ENCODE peak calls at places on chromosomes 5 and 9, in seven cellular contexts. M, X, Z, H, W, A and S are unnamed samples. For H3K9me3, the result is how much of the 10 kb centered on the place peaks cover.

GRCh38 chr9:105697871-105698270 is 3.5 kb downstream of the TMEM38B start:
- DNase-seq in Z (peak), A (no peak), M (no peak), X (no peak), W (no peak), H (no peak), S (no peak)

GRCh38 chr5:169258372-169259000 is 42.5 kb downstream of the SLIT3 start:
- DNase-seq in Z (no peak), H (no peak), X (no peak), A (no peak), W (no peak), M (no peak), S (no peak)

GRCh38 chr9:4678679-4679267 is 596 bp upstream of the CDC37L1 start:
- DNase-seq in H (no peak), M (no peak), W (no peak), A (no peak), Z (peak), X (no peak), S (no peak)

GRCh38 chr5:51678335-51678734 is 295.1 kb downstream of the ISL1 start:
- DNase-seq in Z (no peak), H (no peak), M (no peak), X (no peak), A (no peak), W (no peak), S (no peak)

GRCh38 chr5:88885043-88885442 is 2.1 kb upstream of the MEF2C start:
- DNase-seq in H (no peak), W (no peak), M (no peak), A (no peak), X (no peak), Z (no peak), S (no peak)

GRCh38 chr5:145316282-145316681 is 518.9 kb downstream of the PRELID2 start:
- DNase-seq in M (no peak), W (no peak), X (no peak), H (no peak), A (no peak), Z (no peak), S (no peak)

GRCh38 chr9:120922404-120923173 is 4.0 kb downstream of the TRAF1 start:
- DNase-seq in H (no peak), Z (no peak), A (no peak), X (no peak), M (no peak), W (no peak), S (no peak)

GRCh38 chr9:112753725-112754124 is 3.2 kb downstream of the SNX30 start:
- DNase-seq in A (no peak), W (no peak), M (no peak), X (no peak), Z (peak), H (no peak), S (no peak)

GRCh38 chr9:70868661-70869652 is 252.5 kb downstream of the TRPM3 start:
- DNase-seq in H (no peak), X (peak), W (no peak), A (no peak), Z (no peak), M (no peak), S (no peak)

GRCh38 chr5:78328585-78329173 is 31.7 kb upstream of the SCAMP1 start:
- DNase-seq in M (no peak), H (no peak), A (no peak), W (no peak), Z (peak), X (no peak), S (no peak)

GRCh38 chr5:32298056-32298420 is 14.7 kb downstream of the MTMR12 start:
- DNase-seq in W (no peak), X (no peak), H (no peak), M (no peak), A (no peak), Z (no peak), S (no peak)

GRCh38 chr5:100667021-100667671 is 132.0 kb downstream of the FAM174A start:
- DNase-seq in X (no peak), Z (peak), H (no peak), A (no peak), M (no peak), W (no peak), S (no peak)

GRCh38 chr9:84140535-84141101 is 160.0 kb downstream of the RMI1 start:
- DNase-seq in X (no peak), A (peak), H (no peak), W (peak), M (no peak), Z (peak), S (no peak)

GRCh38 chr5:126780165-126780827 is 3.4 kb downstream of the LMNB1 start:
- DNase-seq in X (no peak), Z (peak), M (no peak), W (no peak), H (peak), A (peak), S (no peak)

GRCh38 chr5:67416133-67416937 is 219.7 kb upstream of the CD180 start:
- DNase-seq in X (peak), M (no peak), A (no peak), W (no peak), H (no peak), Z (no peak), S (no peak)

GRCh38 chr5:27403248-27403882 is 365.0 kb upstream of the CDH9 start:
- DNase-seq in H (no peak), M (no peak), X (no peak), W (no peak), A (no peak), Z (no peak), S (no peak)

GRCh38 chr9:14294659-14295058 is 19.3 kb downstream of the NFIB start:
- DNase-seq in W (no peak), M (no peak), Z (no peak), H (no peak), X (no peak), A (no peak), S (no peak)

GRCh38 chr5:158390556-158390955 is 531.6 kb upstream of the CLINT1 start:
- DNase-seq in H (no peak), A (no peak), W (no peak), X (no peak), Z (peak), M (no peak), S (no peak)

GRCh38 chr5:161925960-161926359 is 78.0 kb downstream of the GABRA1 start:
- DNase-seq in W (no peak), X (no peak), H (no peak), M (no peak), Z (no peak), A (no peak), S (no peak)

GRCh38 chr9:30796806-30797205 is 1587.6 kb upstream of the ACO1 start:
- DNase-seq in W (no peak), M (no peak), Z (no peak), H (no peak), X (no peak), A (no peak), S (no peak)

GRCh38 chr9:136088481-136088938 is 6.6 kb downstream of the NACC2 start:
- DNase-seq in H (no peak), M (no peak), W (no peak), A (no peak), Z (no peak), X (no peak), S (no peak)

GRCh38 chr9:82681809-82682208 is 381.1 kb downstream of the RASEF start:
- DNase-seq in M (no peak), W (no peak), X (no peak), A (no peak), H (no peak), Z (no peak), S (no peak)

GRCh38 chr9:108272350-108272899 is 583.4 kb downstream of the ACTL7B start:
- DNase-seq in W (no peak), Z (peak), A (no peak), H (no peak), M (peak), X (peak), S (no peak)

GRCh38 chr5:139481122-139481533 is 1.4 kb downstream of the STING1 start:
- DNase-seq in W (peak), H (peak), Z (no peak), A (no peak), X (no peak), M (no peak), S (no peak)

GRCh38 chr5:90153031-90153430 is 256.5 kb downstream of the CETN3 start:
- DNase-seq in Z (no peak), W (no peak), M (no peak), H (no peak), X (no peak), A (no peak), S (no peak)

GRCh38 chr9:110016340-110016739 is 191.6 kb downstream of the C9orf152 start:
- DNase-seq in A (no peak), W (no peak), X (no peak), Z (peak), M (no peak), H (no peak), S (no peak)

GRCh38 chr9:21317956-21318923 is 13.1 kb upstream of the IFNA5 start:
- DNase-seq in W (no peak), M (no peak), H (no peak), A (no peak), X (no peak), Z (peak), S (no peak)

GRCh38 chr5:118681655-118682054 is 306.7 kb downstream of the DTWD2 start:
- DNase-seq in X (no peak), H (no peak), A (no peak), Z (no peak), W (no peak), M (no peak), S (no peak)

GRCh38 chr9:85248514-85249312 is 493.0 kb downstream of the AGTPBP1 start:
- DNase-seq in A (no peak), M (no peak), W (no peak), H (no peak), Z (no peak), X (no peak), S (no peak)

GRCh38 chr5:111225926-111226325 is 1.7 kb downstream of the CAMK4 start:
- DNase-seq in A (no peak), H (no peak), X (no peak), M (no peak), Z (no peak), W (no peak), S (no peak)

GRCh38 chr5:157279605-157280239 is 13.8 kb downstream of the CYFIP2 start:
- DNase-seq in H (no peak), X (no peak), Z (no peak), M (no peak), A (no peak), W (no peak), S (no peak)

DNA sequence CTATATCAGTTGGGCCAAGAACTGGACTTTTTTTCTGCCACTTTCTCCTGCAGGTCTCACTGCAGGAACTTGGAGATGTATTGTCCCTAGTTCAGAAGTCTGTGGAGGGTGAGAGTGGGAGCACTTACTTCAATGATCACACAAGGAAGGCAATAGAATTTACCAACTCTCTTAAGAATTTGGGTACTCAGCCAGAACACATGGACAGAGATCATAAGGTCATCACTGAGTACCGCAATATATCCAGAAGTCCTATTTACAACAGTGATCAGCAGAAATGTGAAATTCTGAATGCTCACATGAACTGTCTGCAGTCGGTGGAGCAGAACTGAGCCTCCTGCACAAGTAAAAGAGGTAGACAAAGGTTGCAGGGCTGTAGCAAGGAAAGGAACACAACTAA is 101.0 kb downstream of the FAM114A2 start:
- DNase-seq in A (no peak), W (no peak), M (no peak), X (no peak), Z (no peak), H (no peak), S (no peak)
- H3K9me3 ChIP-seq in A (under half), W (under half), M (half or more), X (half or more), Z (under half), H (under half), S (under half)

GRCh38 chr5:172008689-172009141 is 2.3 kb upstream of the FBXW11 start:
- DNase-seq in W (no peak), Z (no peak), H (no peak), M (no peak), X (peak), A (no peak), S (no peak)

GRCh38 chr5:172007795-172008465 is 1.5 kb upstream of the FBXW11 start:
- DNase-seq in Z (peak), M (no peak), W (peak), X (no peak), A (no peak), H (no peak), S (no peak)

GRCh38 chr5:172009536-172010270 is 3.3 kb upstream of the FBXW11 start:
- DNase-seq in X (no peak), A (no peak), M (no peak), Z (no peak), H (no peak), W (no peak), S (no peak)

GRCh38 chr5:172007153-172007794 is 836 bp upstream of the FBXW11 start:
- DNase-seq in M (no peak), W (no peak), Z (peak), X (no peak), H (no peak), A (no peak), S (no peak)

GRCh38 chr5:172010278-172010677 is 3.8 kb upstream of the FBXW11 start:
- DNase-seq in A (no peak), H (no peak), M (no peak), W (no peak), Z (no peak), X (no peak), S (no peak)
- H3K4me3 ChIP-seq in A (no peak), H (no peak), M (no peak), W (no peak), Z (no peak), X (no peak), S (no peak)

DNA sequence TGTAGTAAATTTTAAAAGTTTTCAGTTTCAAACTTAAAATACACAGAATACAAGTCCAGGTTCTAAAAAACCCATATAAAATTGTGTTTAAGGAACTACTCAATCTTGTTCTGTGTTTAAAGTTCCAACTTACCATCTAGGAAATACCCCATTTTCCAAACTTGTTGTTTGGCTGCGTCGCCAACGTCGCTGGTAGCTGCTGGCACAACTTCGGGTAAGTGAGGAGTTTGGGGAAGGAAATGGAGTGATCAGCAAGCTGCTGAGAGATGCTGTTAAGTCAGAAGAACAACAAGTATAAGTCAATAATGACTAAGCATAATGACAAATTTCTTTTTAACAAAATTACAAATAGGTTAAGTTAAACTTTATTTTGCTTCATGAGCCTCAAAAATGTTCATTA is 71.2 kb upstream of the RAPGEF6 start:
- DNase-seq in H (no peak), X (no peak), W (peak), Z (no peak), M (no peak), A (no peak), S (no peak)
- H3K9me3 ChIP-seq in H (under half), X (under half), W (under half), Z (under half), M (under half), A (under half), S (under half)

GRCh38 chr5:464843-465590 is 22.0 kb downstream of the EXOC3 start:
- DNase-seq in M (no peak), A (no peak), X (no peak), Z (no peak), H (no peak), W (peak), S (no peak)

GRCh38 chr5:462051-462481 is 19.1 kb downstream of the EXOC3 start:
- DNase-seq in W (peak), A (no peak), M (no peak), Z (no peak), H (no peak), X (no peak), S (no peak)

GRCh38 chr5:463952-464351 is 21.0 kb downstream of the EXOC3 start:
- DNase-seq in H (peak), A (peak), X (no peak), M (no peak), W (peak), Z (no peak), S (no peak)

GRCh38 chr5:464446-464842 is 21.5 kb downstream of the EXOC3 start:
- DNase-seq in A (no peak), Z (no peak), X (no peak), W (peak), M (no peak), H (no peak), S (no peak)

GRCh38 chr5:463301-463700 is 20.3 kb downstream of the EXOC3 start:
- DNase-seq in Z (no peak), M (no peak), W (peak), A (no peak), X (no peak), H (no peak), S (no peak)
- H3K4me3 ChIP-seq in Z (no peak), M (no peak), W (no peak), A (no peak), X (no peak), H (no peak), S (no peak)

GRCh38 chr5:53645581-53645980 is 85.1 kb downstream of the NDUFS4 start:
- DNase-seq in Z (no peak), H (no peak), M (no peak), W (no peak), X (no peak), A (no peak), S (no peak)
- H3K9me3 ChIP-seq in Z (under half), H (under half), M (under half), W (under half), X (under half), A (under half), S (under half)

GRCh38 chr9:94850540-94851434 is 124.3 kb downstream of the AOPEP start:
- DNase-seq in M (no peak), A (no peak), Z (no peak), X (no peak), H (no peak), W (no peak), S (no peak)

GRCh38 chr9:94852373-94852772 is 125.9 kb downstream of the AOPEP start:
- DNase-seq in A (no peak), Z (no peak), X (no peak), M (no peak), W (no peak), H (no peak), S (no peak)

GRCh38 chr9:94853887-94854286 is 127.4 kb downstream of the AOPEP start:
- DNase-seq in Z (peak), A (no peak), H (no peak), X (no peak), W (no peak), M (no peak), S (no peak)

GRCh38 chr9:94847486-94847885 is 121.0 kb downstream of the AOPEP start:
- DNase-seq in A (no peak), W (no peak), M (no peak), Z (peak), H (no peak), X (no peak), S (no peak)

GRCh38 chr9:94851467-94851866 is 125.0 kb downstream of the AOPEP start:
- DNase-seq in X (no peak), M (no peak), Z (no peak), A (no peak), H (no peak), W (no peak), S (no peak)
- H3K4me3 ChIP-seq in X (no peak), M (no peak), Z (no peak), A (no peak), H (no peak), W (no peak), S (no peak)

DNA sequence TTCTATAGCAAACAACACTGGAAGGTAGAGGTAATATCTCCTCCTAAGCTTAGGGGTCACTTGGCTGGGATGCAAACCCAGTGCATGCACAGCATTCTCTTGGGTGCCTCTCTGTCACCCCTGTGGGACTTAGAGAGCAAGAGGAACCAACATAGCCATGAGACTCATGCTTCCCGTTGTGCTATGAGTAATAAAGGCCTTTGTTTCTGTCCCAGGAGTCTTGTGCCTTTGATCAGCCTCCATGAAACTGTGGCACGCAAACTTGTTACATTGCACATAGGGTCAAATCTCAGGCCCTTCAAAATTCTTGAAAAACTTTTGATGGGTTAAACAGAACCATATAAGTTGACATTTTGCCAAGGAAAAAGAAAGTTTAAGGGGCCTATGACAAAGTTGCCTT is 272.8 kb downstream of the TAF11L14 start:
- DNase-seq in X (no peak), A (no peak), W (no peak), H (no peak), Z (no peak), M (no peak), S (no peak)
- H3K9me3 ChIP-seq in X (under half), A (under half), W (under half), H (under half), Z (under half), M (under half), S (under half)

GRCh38 chr9:27358007-27358406 is 61.1 kb upstream of the EQTN start:
- DNase-seq in A (no peak), W (no peak), M (no peak), X (no peak), H (no peak), Z (no peak), S (no peak)
- H3K4me3 ChIP-seq in A (no peak), W (no peak), M (no peak), X (no peak), H (no peak), Z (no peak), S (no peak)

GRCh38 chr9:127245637-127246164 is 18.9 kb upstream of the GARNL3 start:
- DNase-seq in M (no peak), A (no peak), W (no peak), Z (no peak), X (no peak), H (no peak), S (no peak)

GRCh38 chr9:127249877-127250276 is 14.7 kb upstream of the GARNL3 start:
- DNase-seq in M (no peak), A (no peak), H (no peak), Z (no peak), W (no peak), X (no peak), S (no peak)

GRCh38 chr9:127250896-127251391 is 13.6 kb upstream of the GARNL3 start:
- DNase-seq in Z (no peak), H (no peak), W (no peak), M (no peak), A (no peak), X (no peak), S (no peak)

GRCh38 chr9:127244609-127245601 is 19.7 kb upstream of the GARNL3 start:
- DNase-seq in Z (peak), H (peak), A (peak), W (peak), M (peak), X (peak), S (peak)

DNA sequence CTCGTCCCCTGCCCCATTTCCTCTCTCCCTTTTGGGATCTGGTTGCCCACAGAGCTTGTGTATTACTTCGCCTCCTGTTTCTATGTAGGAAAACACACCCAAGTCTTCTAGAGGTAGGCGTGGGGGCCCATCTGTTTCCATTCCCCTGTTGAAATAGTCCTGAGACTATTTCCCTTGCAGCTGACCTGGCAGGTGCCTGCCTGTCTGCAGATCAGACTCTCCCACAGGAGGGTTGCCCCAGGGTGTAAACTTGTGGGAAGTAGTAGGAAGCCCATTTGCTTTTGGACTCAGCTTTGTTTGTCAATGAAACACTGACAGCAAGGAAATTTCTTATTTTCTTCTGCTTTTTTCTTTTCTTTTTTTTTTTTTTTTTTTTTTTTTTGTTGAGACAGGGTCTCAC is 16.3 kb upstream of the GARNL3 start:
- DNase-seq in Z (no peak), M (no peak), X (no peak), H (no peak), W (no peak), A (no peak), S (no peak)
- H3K9me3 ChIP-seq in Z (under half), M (under half), X (under half), H (under half), W (under half), A (under half), S (under half)